ENCODE peak calls at places on chromosome 1, in nine cellular contexts. F is Calu3, L is fibroblast of mammary gland, E is glutamatergic neuron, K is neural progenitor cell, C is lower lobe of right lung, H is cardiac fibroblast, U is B cell, T is lung. R is an unnamed sample.

GRCh38 chr1:63537940-63538339 is 14.6 kb downstream of the EFCAB7 start:
- DNase-seq in H (peak), E (no peak), K (no peak), T (no peak), C (no peak), L (peak), F (no peak), U (peak), R (no peak)

GRCh38 chr1:163124812-163125211 is 55.7 kb downstream of the RGS4 start:
- DNase-seq in L (no peak), F (no peak), T (no peak), E (no peak), K (no peak), U (no peak), C (no peak), H (no peak), R (no peak)

GRCh38 chr1:1894354-1895049 is 3.6 kb upstream of the GNB1 start:
- DNase-seq in K (peak), U (peak), L (no peak), C (no peak), E (no peak), F (no peak), T (no peak), H (no peak), R (no peak)

GRCh38 chr1:21503706-21504377 is 5.4 kb upstream of the ALPL start:
- DNase-seq in L (no peak), H (no peak), K (peak), C (no peak), F (no peak), E (no peak), T (no peak), U (no peak), R (no peak)

GRCh38 chr1:33442141-33442540 is 11.2 kb upstream of the PHC2 start:
- DNase-seq in T (no peak), C (no peak), H (no peak), K (no peak), E (no peak), F (no peak), U (no peak), L (peak), R (no peak)

GRCh38 chr1:156599811-156600210 is 1.5 kb downstream of the GPATCH4 start:
- DNase-seq in U (peak), T (no peak), K (no peak), C (no peak), F (no peak), E (no peak), L (peak), H (no peak), R (no peak)

GRCh38 chr1:13699936-13700520 is at the start of gene PRDM2:
- DNase-seq in U (peak), F (peak), C (peak), H (peak), E (peak), K (peak), L (peak), T (peak), R (peak)

GRCh38 chr1:183600136-183600535 is 9.9 kb upstream of the NCF2 start:
- DNase-seq in L (peak), K (no peak), E (no peak), U (no peak), F (no peak), T (peak), H (peak), C (no peak), R (no peak)

GRCh38 chr1:56133517-56134472 is 445.6 kb downstream of the PLPP3 start:
- DNase-seq in F (no peak), C (no peak), L (no peak), T (no peak), U (peak), H (no peak), E (no peak), K (no peak), R (no peak)

GRCh38 chr1:40958210-40958609 is 21.3 kb upstream of the CTPS1 start:
- DNase-seq in K (no peak), H (no peak), L (no peak), F (no peak), U (no peak), C (no peak), T (no peak), E (no peak), R (no peak)

GRCh38 chr1:226568077-226568831 is 19.7 kb downstream of the STUM start:
- DNase-seq in U (no peak), E (peak), C (no peak), H (peak), T (no peak), F (peak), L (peak), K (peak), R (no peak)

GRCh38 chr1:145995148-145995851 is 1.1 kb downstream of the TXNIP start:
- DNase-seq in H (no peak), U (no peak), K (no peak), F (no peak), T (no peak), L (no peak), E (no peak), C (no peak), R (no peak)

GRCh38 chr1:29827801-29828525 is 591.6 kb downstream of the PTPRU start:
- DNase-seq in E (no peak), C (peak), F (no peak), L (no peak), T (no peak), U (no peak), K (no peak), H (no peak), R (no peak)

GRCh38 chr1:184499626-184500025 is 112.8 kb downstream of the C1orf21 start:
- DNase-seq in T (no peak), H (no peak), C (no peak), F (no peak), K (peak), E (no peak), U (no peak), L (peak), R (no peak)

GRCh38 chr1:218501073-218501612 is 156.0 kb downstream of the TGFB2 start:
- DNase-seq in K (no peak), U (no peak), E (no peak), F (no peak), L (no peak), C (no peak), T (no peak), H (no peak), R (no peak)

GRCh38 chr1:179205284-179205683 is 24.2 kb downstream of the ABL2 start:
- DNase-seq in H (no peak), U (no peak), C (no peak), T (no peak), L (peak), F (no peak), K (no peak), E (no peak), R (no peak)

GRCh38 chr1:184748767-184749166 is 5.9 kb downstream of the EDEM3 start:
- DNase-seq in C (no peak), U (no peak), K (no peak), T (no peak), E (no peak), H (no peak), F (no peak), L (no peak), R (no peak)

GRCh38 chr1:219220945-219221344 is 47.3 kb downstream of the LYPLAL1 start:
- DNase-seq in E (no peak), K (no peak), F (no peak), L (no peak), H (no peak), U (no peak), T (no peak), C (no peak), R (no peak)

GRCh38 chr1:64242895-64243756 is 39.7 kb downstream of the UBE2U start:
- DNase-seq in L (peak), K (peak), F (no peak), H (peak), C (no peak), E (no peak), T (no peak), U (peak), R (no peak)

GRCh38 chr1:53585116-53585515 is 125.9 kb downstream of the DMRTB1 start:
- DNase-seq in C (no peak), H (peak), T (no peak), F (no peak), E (no peak), L (peak), K (no peak), U (no peak), R (peak)

GRCh38 chr1:204323887-204324286 is 35.8 kb downstream of the PLEKHA6 start:
- DNase-seq in F (no peak), L (peak), E (no peak), K (no peak), T (no peak), H (peak), C (no peak), U (no peak), R (no peak)

GRCh38 chr1:211859405-211859804 is 28.8 kb upstream of the LPGAT1 start:
- DNase-seq in H (no peak), U (no peak), L (no peak), T (no peak), C (no peak), K (no peak), E (no peak), F (no peak), R (no peak)

GRCh38 chr1:246279402-246279801 is 227.7 kb downstream of the SMYD3 start:
- DNase-seq in U (no peak), L (no peak), T (no peak), H (no peak), C (no peak), K (no peak), F (no peak), E (no peak), R (no peak)

GRCh38 chr1:41238311-41239094 is 3.6 kb downstream of the SCMH1 start:
- DNase-seq in L (peak), T (no peak), K (no peak), H (no peak), F (no peak), U (no peak), C (no peak), E (no peak), R (no peak)

GRCh38 chr1:9746651-9747050 is 77.1 kb downstream of the CLSTN1 start:
- DNase-seq in T (no peak), U (no peak), L (no peak), F (no peak), C (no peak), K (no peak), H (no peak), E (no peak), R (no peak)

GRCh38 chr1:232704694-232705680 is 75.1 kb upstream of the SIPA1L2 start:
- DNase-seq in F (peak), U (no peak), H (peak), E (no peak), C (no peak), K (no peak), T (peak), L (peak), R (no peak)

GRCh38 chr1:28537457-28538199 is 15.3 kb upstream of the TRNAU1AP start:
- DNase-seq in E (no peak), C (no peak), K (no peak), F (no peak), T (no peak), H (no peak), U (no peak), L (no peak), R (no peak)

GRCh38 chr1:28538286-28538685 is 14.6 kb upstream of the TRNAU1AP start:
- DNase-seq in U (no peak), H (no peak), L (no peak), K (no peak), C (no peak), F (no peak), T (no peak), E (no peak), R (no peak)

GRCh38 chr1:28535180-28535579 is 17.7 kb upstream of the TRNAU1AP start:
- DNase-seq in K (no peak), H (no peak), C (no peak), E (no peak), F (no peak), L (no peak), U (no peak), T (no peak), R (no peak)

GRCh38 chr1:28545246-28545628 is 7.6 kb upstream of the TRNAU1AP start:
- DNase-seq in K (no peak), F (no peak), L (no peak), H (no peak), E (no peak), C (no peak), T (no peak), U (no peak), R (no peak)

GRCh38 chr1:28540651-28541050 is 12.2 kb upstream of the TRNAU1AP start:
- DNase-seq in L (no peak), K (no peak), F (no peak), T (no peak), C (no peak), U (no peak), H (no peak), E (no peak), R (no peak)
- TF ChIP-seq CTCF in L (peak), K (peak), F (no peak), T (no peak), C (no peak), U (no peak), H (peak), E (no peak), R (no peak)

GRCh38 chr1:17743925-17744324 is 11.2 kb upstream of the ACTL8 start:
- DNase-seq in C (no peak), K (no peak), T (no peak), H (no peak), F (no peak), U (no peak), E (no peak), L (no peak), R (no peak)

GRCh38 chr1:17742590-17742989 is 12.5 kb upstream of the ACTL8 start:
- DNase-seq in F (no peak), T (no peak), K (no peak), C (no peak), L (peak), H (peak), E (no peak), U (no peak), R (no peak)

GRCh38 chr1:17743028-17743706 is 12.0 kb upstream of the ACTL8 start:
- DNase-seq in K (no peak), F (no peak), L (no peak), H (peak), U (no peak), E (no peak), C (no peak), T (no peak), R (no peak)

GRCh38 chr1:17739050-17739449 is 16.1 kb upstream of the ACTL8 start:
- DNase-seq in H (no peak), K (no peak), E (no peak), L (no peak), T (no peak), C (no peak), U (no peak), F (no peak), R (no peak)

DNA sequence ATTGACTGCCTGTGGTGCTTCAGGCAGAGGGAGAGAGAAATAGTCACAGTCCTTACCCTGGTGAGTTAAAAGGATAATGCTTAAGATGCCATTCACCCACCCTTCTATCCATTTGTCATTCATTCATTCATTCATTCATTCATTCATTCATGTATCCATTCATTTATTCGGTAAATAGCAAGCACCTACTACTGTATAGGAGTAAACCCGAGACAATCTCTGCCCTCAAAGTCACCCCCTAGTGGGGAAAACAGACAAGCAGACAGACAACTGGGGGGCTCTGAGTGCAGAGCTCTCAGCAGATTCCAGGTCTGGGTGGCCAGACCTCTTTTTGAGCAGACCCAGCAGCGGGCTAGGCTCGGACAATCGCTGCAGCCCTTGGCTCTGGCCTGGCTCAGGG is 14.1 kb upstream of the ACTL8 start:
- DNase-seq in C (no peak), L (no peak), T (no peak), F (no peak), K (no peak), H (no peak), U (no peak), E (no peak), R (no peak)
- TF ChIP-seq CTCF in C (no peak), L (no peak), T (no peak), F (no peak), K (peak), H (no peak), U (no peak), E (no peak), R (no peak)

GRCh38 chr1:154181944-154182341 is 10.0 kb downstream of the TPM3 start:
- DNase-seq in C (no peak), H (no peak), L (no peak), T (no peak), E (no peak), K (no peak), F (no peak), U (peak), R (no peak)

GRCh38 chr1:154183045-154183968 is 8.6 kb downstream of the TPM3 start:
- DNase-seq in F (peak), K (peak), H (peak), C (peak), E (peak), L (peak), U (peak), T (peak), R (peak)

GRCh38 chr1:154182342-154183044 is 9.4 kb downstream of the TPM3 start:
- DNase-seq in C (peak), L (peak), E (peak), F (peak), K (peak), U (peak), T (peak), H (peak), R (peak)

GRCh38 chr1:154186852-154187501 is 4.9 kb downstream of the TPM3 start:
- DNase-seq in H (no peak), K (no peak), T (no peak), F (no peak), C (no peak), L (no peak), E (no peak), U (no peak), R (no peak)

DNA sequence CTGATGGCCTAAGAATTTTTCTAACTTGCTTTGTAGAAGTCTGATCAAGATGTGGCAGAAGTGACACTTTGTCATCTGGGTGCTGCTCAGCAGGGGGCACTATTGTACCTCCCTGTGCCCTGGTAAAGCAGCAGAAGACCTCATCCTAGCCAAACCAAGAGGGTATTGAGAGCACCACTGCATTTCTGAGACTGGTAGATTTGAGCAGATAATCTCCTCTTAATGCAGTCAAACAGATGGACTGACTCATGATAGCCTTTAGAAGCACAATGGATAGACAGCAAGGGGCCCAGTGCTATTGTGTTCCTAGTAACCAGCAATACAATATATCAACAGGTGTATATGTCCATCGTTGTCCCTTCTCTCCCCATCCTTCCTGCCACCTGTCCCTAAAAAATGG is 5.7 kb downstream of the TPM3 start:
- DNase-seq in L (peak), C (peak), E (peak), T (peak), K (peak), U (peak), H (peak), F (peak), R (peak)
- TF ChIP-seq CTCF in L (peak), C (peak), E (peak), T (no peak), K (peak), U (peak), H (peak), F (peak), R (peak)

DNA sequence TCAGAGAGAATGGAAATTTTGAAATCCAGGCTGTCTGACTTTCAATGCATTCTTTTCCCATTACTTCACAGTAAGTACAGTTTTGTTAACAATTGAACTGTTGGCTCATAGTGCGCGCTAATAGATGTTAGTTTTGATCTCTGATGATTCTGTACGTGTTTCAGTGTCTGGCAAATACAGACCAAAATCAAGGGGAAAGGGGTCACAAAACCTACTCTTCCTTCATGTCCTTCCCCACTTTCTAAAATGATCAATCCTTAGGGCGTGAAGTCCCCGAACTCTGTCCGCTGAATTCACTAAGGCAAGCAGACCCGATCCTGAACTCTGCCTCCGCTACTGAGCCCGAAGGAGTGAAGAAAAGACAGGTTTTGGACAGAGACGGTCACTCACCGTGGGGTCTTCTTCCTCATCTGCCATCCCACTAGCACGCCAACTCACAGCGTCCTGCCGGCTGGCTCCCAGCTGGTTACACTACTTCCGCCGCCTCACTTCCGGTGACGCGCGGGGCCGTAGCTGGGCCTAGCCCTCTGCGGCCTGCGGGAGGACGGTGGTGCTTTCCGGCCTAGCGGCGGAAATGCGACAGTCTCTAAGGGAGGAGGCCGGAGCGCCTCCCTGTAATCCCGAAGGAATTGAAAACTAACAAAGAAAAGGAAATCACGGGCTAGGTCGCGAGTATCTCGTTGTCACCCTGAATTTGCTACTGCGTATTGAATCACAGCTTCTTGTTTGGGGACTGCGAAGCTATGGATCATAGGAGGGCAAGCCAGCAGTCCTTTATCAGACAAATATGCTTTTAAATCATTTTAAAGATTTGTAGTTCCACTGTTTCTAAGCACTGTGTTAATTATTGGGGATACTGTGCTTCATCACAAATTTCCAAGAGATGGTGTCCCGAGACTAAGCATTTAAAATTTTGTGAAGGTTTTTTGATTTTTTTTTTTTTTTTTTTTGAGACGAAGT is at the start of gene TAF13:
- DNase-seq in T (peak), E (peak), F (peak), L (peak), U (peak), K (peak), H (peak), C (peak), R (peak)
- TF ChIP-seq CTCF in T (no peak), E (no peak), F (no peak), L (no peak), U (no peak), K (peak), H (peak), C (peak), R (no peak)

DNA sequence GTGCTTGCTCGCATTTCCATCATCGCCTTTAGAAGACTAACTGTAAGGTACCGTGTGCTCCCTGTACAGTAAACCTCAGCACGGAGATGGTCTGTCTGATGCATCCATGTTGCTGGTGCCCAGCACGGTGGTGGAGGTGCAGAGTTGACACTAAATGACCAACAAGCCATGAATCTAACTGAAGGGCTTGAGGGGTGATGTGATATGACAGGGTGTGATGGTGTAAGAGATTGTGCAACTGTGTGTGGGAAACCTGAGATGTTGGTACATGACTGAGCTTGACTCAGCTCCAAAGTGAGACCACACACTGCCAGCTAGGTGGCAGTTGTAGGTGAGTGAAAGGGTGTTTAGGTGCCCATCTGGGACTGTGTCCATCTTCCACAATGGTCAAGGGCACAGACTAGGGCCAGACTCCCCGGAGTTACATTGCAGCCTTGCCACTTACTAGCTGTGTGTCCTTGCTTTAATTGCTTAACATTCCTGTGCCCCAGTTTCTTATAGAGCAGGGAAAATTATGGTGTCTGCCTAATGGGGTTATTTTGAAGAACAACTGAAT is 21.4 kb downstream of the SLC2A1 start:
- DNase-seq in T (no peak), H (peak), K (no peak), C (no peak), L (peak), E (no peak), F (peak), U (no peak), R (peak)
- TF ChIP-seq CTCF in T (no peak), H (peak), K (no peak), C (no peak), L (no peak), E (no peak), F (no peak), U (no peak), R (no peak)